ENCODE peak calls at places on chromosomes 6 and 20, in four cellular contexts. One of them, this sample, is unnamed.

GRCh38 chr20:157154-157553 is at the start of gene DEFB127:
- DNase-seq in PC-3: no peak
- DNase-seq in endothelial cell of umbilical vein: no peak
- DNase-seq in CD4-positive, alpha-beta memory T cell: no peak
- DNase-seq in this sample: no peak

GRCh38 chr20:64037498-64038213 is 1.7 kb downstream of the C20orf204 start:
- DNase-seq in endothelial cell of umbilical vein: no peak
- DNase-seq in CD4-positive, alpha-beta memory T cell: no peak
- DNase-seq in PC-3: peak; percentile 21
- DNase-seq in this sample: no peak

GRCh38 chr6:113596907-113597583 is 260.1 kb upstream of the MARCKS start:
- DNase-seq in PC-3: no peak
- DNase-seq in endothelial cell of umbilical vein: no peak
- DNase-seq in CD4-positive, alpha-beta memory T cell: no peak
- DNase-seq in this sample: no peak

GRCh38 chr20:38159539-38159938 is 5.5 kb downstream of the TGM2 start:
- DNase-seq in PC-3: no peak
- DNase-seq in CD4-positive, alpha-beta memory T cell: no peak
- DNase-seq in endothelial cell of umbilical vein: peak; percentile 53
- DNase-seq in this sample: no peak

GRCh38 chr6:89034586-89035251 is 45.8 kb upstream of the PNRC1 start:
- DNase-seq in CD4-positive, alpha-beta memory T cell: no peak
- DNase-seq in endothelial cell of umbilical vein: no peak
- DNase-seq in PC-3: no peak
- DNase-seq in this sample: no peak

GRCh38 chr6:159068904-159069578 is 24.2 kb upstream of the TAGAP start:
- DNase-seq in PC-3: no peak
- DNase-seq in endothelial cell of umbilical vein: no peak
- DNase-seq in CD4-positive, alpha-beta memory T cell: no peak
- DNase-seq in this sample: no peak

GRCh38 chr20:62156592-62157386 is 13.2 kb downstream of the SS18L1 start:
- DNase-seq in PC-3: peak; percentile 34
- DNase-seq in endothelial cell of umbilical vein: peak; percentile 48
- DNase-seq in CD4-positive, alpha-beta memory T cell: peak; percentile 68
- DNase-seq in this sample: peak; percentile 75

GRCh38 chr20:15789083-15789482 is 784.2 kb downstream of the KIF16B start:
- DNase-seq in PC-3: no peak
- DNase-seq in CD4-positive, alpha-beta memory T cell: no peak
- DNase-seq in endothelial cell of umbilical vein: peak; percentile 5
- DNase-seq in this sample: no peak

GRCh38 chr20:17522528-17522927 is 8.7 kb downstream of the BFSP1 start:
- DNase-seq in endothelial cell of umbilical vein: no peak
- DNase-seq in PC-3: no peak
- DNase-seq in CD4-positive, alpha-beta memory T cell: no peak
- DNase-seq in this sample: no peak

GRCh38 chr6:20652691-20653479 is 118.6 kb downstream of the CDKAL1 start:
- DNase-seq in endothelial cell of umbilical vein: peak; percentile 69
- DNase-seq in PC-3: peak; percentile 86
- DNase-seq in CD4-positive, alpha-beta memory T cell: no peak
- DNase-seq in this sample: no peak

GRCh38 chr20:58025233-58025632 is 203.2 kb downstream of the ANKRD60 start:
- DNase-seq in endothelial cell of umbilical vein: no peak
- DNase-seq in CD4-positive, alpha-beta memory T cell: no peak
- DNase-seq in PC-3: no peak
- DNase-seq in this sample: no peak

GRCh38 chr6:151763303-151763702 is 44.2 kb upstream of the ESR1 start:
- DNase-seq in CD4-positive, alpha-beta memory T cell: no peak
- DNase-seq in PC-3: peak; percentile 69
- DNase-seq in endothelial cell of umbilical vein: no peak
- DNase-seq in this sample: no peak

GRCh38 chr6:32148722-32149576 is 2.8 kb downstream of the PRRT1 start:
- DNase-seq in CD4-positive, alpha-beta memory T cell: peak; percentile 66
- DNase-seq in PC-3: no peak
- DNase-seq in endothelial cell of umbilical vein: peak; percentile 66
- DNase-seq in this sample: peak; percentile 62

GRCh38 chr20:24493661-24494459 is 24.4 kb downstream of the SYNDIG1 start:
- DNase-seq in CD4-positive, alpha-beta memory T cell: no peak
- DNase-seq in PC-3: no peak
- DNase-seq in endothelial cell of umbilical vein: no peak
- DNase-seq in this sample: no peak

GRCh38 chr20:562232-562897 is 18.8 kb upstream of the CSNK2A1 start:
- DNase-seq in CD4-positive, alpha-beta memory T cell: no peak
- DNase-seq in endothelial cell of umbilical vein: no peak
- DNase-seq in PC-3: no peak
- DNase-seq in this sample: no peak

GRCh38 chr6:56263586-56264295 is 16.4 kb upstream of the COL21A1 start:
- DNase-seq in PC-3: no peak
- DNase-seq in CD4-positive, alpha-beta memory T cell: no peak
- DNase-seq in endothelial cell of umbilical vein: no peak
- DNase-seq in this sample: no peak

DNA sequence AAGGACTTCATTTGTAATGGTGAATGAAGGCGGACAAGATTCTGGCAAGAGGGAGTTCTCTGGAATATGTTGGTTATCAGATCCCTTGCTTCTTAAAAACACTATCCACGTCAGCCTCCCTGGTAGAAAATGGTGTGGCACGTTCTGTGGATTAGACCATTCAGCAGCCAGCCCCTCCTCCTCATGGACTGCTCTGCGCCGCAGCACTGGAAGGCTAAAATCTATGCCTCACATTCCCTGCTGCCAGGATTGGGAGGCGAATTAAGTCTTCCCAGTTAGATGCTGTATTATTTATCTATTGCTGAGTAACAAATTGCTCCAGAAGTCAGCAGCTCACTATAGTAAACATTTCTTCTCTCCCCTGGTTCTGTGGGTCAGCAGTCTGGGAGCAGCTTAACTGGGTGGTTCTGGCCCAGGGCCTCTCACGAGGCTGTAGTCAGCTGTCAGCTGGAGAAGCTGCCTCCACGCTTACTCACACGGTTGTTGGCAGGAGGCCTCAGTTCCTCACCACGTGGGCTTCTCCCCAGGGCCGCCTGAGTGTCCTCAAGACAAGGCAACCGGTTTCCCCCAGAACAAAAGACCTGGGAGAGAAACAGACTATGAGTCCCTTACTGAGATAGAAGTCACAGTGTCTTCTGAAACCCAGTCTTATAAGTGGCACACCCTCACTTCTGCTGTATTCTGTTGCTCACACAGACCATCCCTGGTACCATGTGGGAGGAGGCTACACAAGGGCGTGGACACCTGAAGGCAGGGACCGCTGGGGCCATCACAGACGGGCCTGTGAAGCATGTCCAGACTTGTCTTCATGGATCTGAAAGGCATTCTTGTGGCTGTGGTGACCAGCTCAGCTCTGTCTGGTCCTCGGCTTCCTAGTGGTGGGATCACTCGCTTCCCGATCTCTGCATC is 101.0 kb downstream of the NRN1 start:
- DNase-seq in PC-3: peak; percentile 44
- DNase-seq in endothelial cell of umbilical vein: no peak
- DNase-seq in CD4-positive, alpha-beta memory T cell: no peak
- DNase-seq in this sample: no peak
- H3K27ac ChIP-seq in PC-3: no peak overlapping the region
- H3K27ac ChIP-seq in endothelial cell of umbilical vein: no peak overlapping the region
- H3K27ac ChIP-seq in CD4-positive, alpha-beta memory T cell: no peak overlapping the region
- H3K27ac ChIP-seq in this sample: no peak overlapping the region

GRCh38 chr20:19922716-19923115 is 94.4 kb upstream of the NAA20 start:
- DNase-seq in PC-3: no peak
- DNase-seq in CD4-positive, alpha-beta memory T cell: no peak
- DNase-seq in endothelial cell of umbilical vein: no peak
- DNase-seq in this sample: no peak
- H3K4me1 ChIP-seq in PC-3: no peaks in the 10 kb centered on the region
- H3K4me1 ChIP-seq in CD4-positive, alpha-beta memory T cell: no peaks in the 10 kb centered on the region
- H3K4me1 ChIP-seq in endothelial cell of umbilical vein: peaks cover 3% of the 10 kb centered on the region
- H3K4me1 ChIP-seq in this sample: no peaks in the 10 kb centered on the region

DNA sequence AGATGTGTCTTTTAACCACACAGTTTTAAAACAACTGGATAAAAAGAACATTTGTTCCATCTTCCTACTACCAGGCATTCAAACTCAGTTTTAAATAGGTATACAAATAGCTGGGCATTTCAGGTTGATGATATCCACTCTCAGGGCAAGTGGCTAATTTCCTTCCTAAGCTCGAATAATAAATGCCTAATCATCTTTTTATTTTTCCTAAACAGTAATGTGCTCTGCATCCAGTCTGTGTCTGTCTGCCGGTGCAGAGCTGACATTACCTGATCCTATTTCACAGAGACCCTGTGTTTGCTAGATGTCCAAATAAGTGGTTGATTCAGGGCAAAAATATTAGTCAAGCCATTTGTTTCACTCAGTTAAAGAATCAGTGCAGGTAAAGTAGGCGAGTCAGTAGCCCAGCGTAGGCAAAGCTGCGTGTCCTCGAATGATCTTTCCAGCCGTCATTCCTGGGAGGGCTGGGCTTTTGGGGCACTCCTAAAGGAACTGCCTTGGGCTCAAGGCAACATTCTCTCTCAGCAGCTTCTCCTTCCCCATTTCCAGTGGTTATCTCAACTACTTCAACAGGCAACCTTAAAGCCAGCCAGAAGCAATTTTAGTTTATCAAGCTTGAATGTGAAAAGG is 74.2 kb upstream of the BMP2 start:
- DNase-seq in CD4-positive, alpha-beta memory T cell: no peak
- DNase-seq in PC-3: no peak
- DNase-seq in endothelial cell of umbilical vein: no peak
- DNase-seq in this sample: no peak
- H3K27ac ChIP-seq in CD4-positive, alpha-beta memory T cell: no peak overlapping the region
- H3K27ac ChIP-seq in PC-3: no peak overlapping the region
- H3K27ac ChIP-seq in endothelial cell of umbilical vein: no peak overlapping the region
- H3K27ac ChIP-seq in this sample: no peak overlapping the region

GRCh38 chr6:53301801-53302537 is 46.8 kb downstream of the ELOVL5 start:
- DNase-seq in PC-3: peak; percentile 44
- DNase-seq in endothelial cell of umbilical vein: peak; percentile 72
- DNase-seq in CD4-positive, alpha-beta memory T cell: no peak
- DNase-seq in this sample: no peak
- H3K4me1 ChIP-seq in PC-3: peaks cover 47% of the 10 kb centered on the region
- H3K4me1 ChIP-seq in endothelial cell of umbilical vein: peaks cover 61% of the 10 kb centered on the region
- H3K4me1 ChIP-seq in CD4-positive, alpha-beta memory T cell: peaks cover 79% of the 10 kb centered on the region
- H3K4me1 ChIP-seq in this sample: peaks cover 58% of the 10 kb centered on the region

This sample was measured in naive thymus-derived CD4-positive, alpha-beta T cell.